ENCODE peak calls at places on chromosomes 6 and 20, in seven cellular contexts. P is naive thymus-derived CD4-positive, alpha-beta T cell; M is cardiac fibroblast; O is activated gamma-delta T cell; G is Peyer's patch; W is ureter; E is activated CD4-positive, alpha-beta T cell treated with anti-CD3 and anti-CD28 coated beads for 24 hours. S is an unnamed sample.

GRCh38 chr6:164554700-164555479 is 754.5 kb downstream of the C6orf118 start:
- DNase-seq in P (no peak), M (no peak), O (no peak), G (no peak), W (no peak), E (no peak), S (no peak)

GRCh38 chr6:89117285-89118108 is at the start of gene SRSF12:
- DNase-seq in P (peak), M (peak), O (peak), G (no peak), W (no peak), E (peak), S (peak)

GRCh38 chr20:47785900-47786762 is 850 bp upstream of the SULF2 start:
- DNase-seq in P (no peak), M (peak), O (no peak), G (no peak), W (peak), E (no peak), S (peak)

GRCh38 chr20:12592756-12593155 is 416.0 kb upstream of the SPTLC3 start:
- DNase-seq in P (no peak), M (no peak), O (no peak), G (no peak), W (no peak), E (no peak), S (no peak)

GRCh38 chr6:152096863-152097496 is 289.5 kb downstream of the ESR1 start:
- DNase-seq in P (no peak), M (peak), O (no peak), G (no peak), W (no peak), E (no peak), S (peak)

GRCh38 chr6:158560787-158561246 is 926 bp downstream of the TMEM181 start:
- DNase-seq in P (no peak), M (peak), O (no peak), G (no peak), W (no peak), E (no peak), S (peak)

GRCh38 chr6:163354779-163355431 is 59.6 kb upstream of the QKI start:
- DNase-seq in P (no peak), M (peak), O (no peak), G (peak), W (no peak), E (no peak), S (no peak)

GRCh38 chr6:111573118-111573883 is 32.4 kb downstream of the TRAF3IP2 start:
- DNase-seq in P (no peak), M (peak), O (no peak), G (no peak), W (peak), E (no peak), S (peak)

GRCh38 chr20:57985278-57985677 is 243.2 kb downstream of the ANKRD60 start:
- DNase-seq in P (no peak), M (no peak), O (no peak), G (no peak), W (no peak), E (no peak), S (no peak)

GRCh38 chr20:17648782-17649730 is 33.0 kb downstream of the RRBP1 start:
- DNase-seq in P (peak), M (no peak), O (no peak), G (no peak), W (no peak), E (no peak), S (peak)

GRCh38 chr6:138397128-138397814 is 6.8 kb upstream of the HEBP2 start:
- DNase-seq in P (no peak), M (no peak), O (no peak), G (no peak), W (no peak), E (no peak), S (peak)

GRCh38 chr6:10400330-10400729 is 14.5 kb downstream of the TFAP2A start:
- DNase-seq in P (no peak), M (no peak), O (no peak), G (no peak), W (peak), E (no peak), S (no peak)

GRCh38 chr6:25311251-25311910 is 32.2 kb downstream of the CARMIL1 start:
- DNase-seq in P (no peak), M (peak), O (no peak), G (no peak), W (no peak), E (no peak), S (peak)

GRCh38 chr6:90610671-90611542 is 24.0 kb upstream of the MAP3K7 start:
- DNase-seq in P (peak), M (peak), O (no peak), G (no peak), W (peak), E (peak), S (peak)

GRCh38 chr6:74606488-74607135 is 599.2 kb downstream of the COL12A1 start:
- DNase-seq in P (no peak), M (peak), O (no peak), G (no peak), W (no peak), E (no peak), S (peak)

GRCh38 chr6:25193865-25194679 is 85.1 kb upstream of the CARMIL1 start:
- DNase-seq in P (no peak), M (peak), O (no peak), G (no peak), W (no peak), E (no peak), S (peak)

GRCh38 chr6:49252901-49253300 is 210.2 kb downstream of the MMUT start:
- DNase-seq in P (no peak), M (peak), O (no peak), G (no peak), W (no peak), E (no peak), S (no peak)